ENCODE peak calls at places on chromosomes 7 and 10, in six cellular contexts. Y is brain microvascular endothelial cell, Z is H7, N is thoracic aorta, I is aorta, B is neural progenitor cell. W is an unnamed sample.

GRCh38 chr10:80966326-80966986 is 428.8 kb downstream of the SH2D4B start:
- DNase-seq in Y (no peak), Z (no peak), N (no peak), I (no peak), B (no peak), W (no peak)

GRCh38 chr10:13956826-13957225 is 370.1 kb downstream of the PRPF18 start:
- DNase-seq in Y (peak; percentile 85), Z (no peak), N (peak; percentile 52), I (peak; percentile 80), B (no peak), W (no peak)

GRCh38 chr10:130432271-130432670 is 296.1 kb downstream of the GLRX3 start:
- DNase-seq in Y (no peak), Z (no peak), N (no peak), I (no peak), B (no peak), W (no peak)

GRCh38 chr7:260441-261281 is 29.3 kb upstream of the FOXL3 start:
- DNase-seq in Y (no peak), Z (no peak), N (no peak), I (peak; percentile 42), B (no peak), W (no peak)

GRCh38 chr7:125644113-125644512 is 714.5 kb upstream of the POT1 start:
- DNase-seq in Y (peak; percentile 18), Z (no peak), N (no peak), I (no peak), B (no peak), W (no peak)

GRCh38 chr10:61760943-61761824 is 98.5 kb downstream of the CABCOCO1 start:
- DNase-seq in Y (peak; percentile 60), Z (no peak), N (no peak), I (no peak), B (no peak), W (no peak)

GRCh38 chr10:35640951-35641429 is 1.1 kb downstream of the FZD8 start:
- DNase-seq in Y (peak; percentile 76), Z (no peak), N (no peak), I (peak; percentile 72), B (peak; percentile 91), W (peak; percentile 15)

GRCh38 chr7:18445483-18445882 is 50.1 kb upstream of the HDAC9 start:
- DNase-seq in Y (no peak), Z (no peak), N (no peak), I (no peak), B (no peak), W (no peak)

GRCh38 chr7:84154991-84155781 is 39.4 kb downstream of the SEMA3A start:
- DNase-seq in Y (no peak), Z (no peak), N (no peak), I (no peak), B (no peak), W (no peak)

GRCh38 chr7:49775065-49775948 is 1.9 kb downstream of the VWC2 start:
- DNase-seq in Y (no peak), Z (peak; percentile 71), N (no peak), I (no peak), B (peak; percentile 70), W (no peak)

GRCh38 chr7:139855498-139856270 is 26.6 kb downstream of the TBXAS1 start:
- DNase-seq in Y (no peak), Z (no peak), N (no peak), I (no peak), B (no peak), W (peak; percentile 53)

GRCh38 chr7:23544913-23545354 is 13.2 kb upstream of the TRA2A start:
- DNase-seq in Y (peak; percentile 35), Z (no peak), N (no peak), I (no peak), B (peak; percentile 45), W (peak; percentile 47)

GRCh38 chr10:22534849-22535604 is 179.4 kb downstream of the PIP4K2A start:
- DNase-seq in Y (peak; percentile 38), Z (no peak), N (no peak), I (no peak), B (no peak), W (no peak)

GRCh38 chr7:157789094-157789493 is 452.3 kb downstream of the DNAJB6 start:
- DNase-seq in Y (no peak), Z (no peak), N (no peak), I (peak; percentile 17), B (no peak), W (no peak)

GRCh38 chr10:29646960-29647431 is 12.2 kb upstream of the SVIL start:
- DNase-seq in Y (peak; percentile 43), Z (no peak), N (no peak), I (no peak), B (no peak), W (no peak)

GRCh38 chr7:30974605-30975256 is 11.0 kb downstream of the GHRHR start:
- DNase-seq in Y (peak; percentile 20), Z (peak; percentile 91), N (no peak), I (peak; percentile 70), B (peak; percentile 82), W (peak; percentile 51)

GRCh38 chr10:62022830-62023229 is 121.3 kb downstream of the ARID5B start:
- DNase-seq in Y (no peak), Z (no peak), N (no peak), I (no peak), B (no peak), W (no peak)

GRCh38 chr7:30225863-30226361 is 58.5 kb upstream of the ZNRF2 start:
- DNase-seq in Y (peak; percentile 12), Z (no peak), N (no peak), I (peak; percentile 88), B (no peak), W (peak; percentile 76)

GRCh38 chr10:96380821-96381220 is 22.0 kb upstream of the OPALIN start:
- DNase-seq in Y (no peak), Z (no peak), N (no peak), I (no peak), B (no peak), W (no peak)

GRCh38 chr7:140304071-140304799 is 94.1 kb downstream of the SLC37A3 start:
- DNase-seq in Y (no peak), Z (peak; percentile 48), N (no peak), I (no peak), B (no peak), W (peak; percentile 22)

GRCh38 chr7:30642789-30643188 is 39.5 kb downstream of the CRHR2 start:
- DNase-seq in Y (no peak), Z (peak; percentile 23), N (no peak), I (no peak), B (no peak), W (no peak)

GRCh38 chr10:125782661-125783060 is 7.0 kb upstream of the MMP21 start:
- DNase-seq in Y (no peak), Z (no peak), N (no peak), I (no peak), B (no peak), W (no peak)

GRCh38 chr7:4882169-4882741 is 1.3 kb downstream of the RADIL start:
- DNase-seq in Y (peak; percentile 72), Z (peak; percentile 72), N (peak; percentile 41), I (peak; percentile 83), B (peak; percentile 68), W (no peak)
- H3K4me3 ChIP-seq in Y (peak overlapping the region; percentile 38), Z (peak overlapping the region; percentile 60), N (peak overlapping the region; percentile 83), I (peak overlapping the region; percentile 85), B (peak overlapping the region; percentile 74), W (no peak overlapping the region)

GRCh38 chr10:10794056-10794455 is 223.6 kb upstream of the CELF2 start:
- DNase-seq in Y (peak; percentile 35), Z (no peak), N (no peak), I (no peak), B (no peak), W (no peak)

GRCh38 chr10:10792681-10793080 is 225.0 kb upstream of the CELF2 start:
- DNase-seq in Y (peak; percentile 91), Z (no peak), N (no peak), I (no peak), B (peak; percentile 65), W (no peak)

GRCh38 chr10:10796061-10796773 is 221.5 kb upstream of the CELF2 start:
- DNase-seq in Y (peak; percentile 51), Z (no peak), N (no peak), I (no peak), B (no peak), W (no peak)

GRCh38 chr10:10796774-10797415 is 220.8 kb upstream of the CELF2 start:
- DNase-seq in Y (peak; percentile 64), Z (peak; percentile 21), N (no peak), I (no peak), B (no peak), W (no peak)

GRCh38 chr10:10794776-10795175 is 222.9 kb upstream of the CELF2 start:
- DNase-seq in Y (peak; percentile 96), Z (no peak), N (no peak), I (no peak), B (no peak), W (no peak)
- H3K4me3 ChIP-seq in Y (peak overlapping the region; percentile 34), Z (no peak overlapping the region), N (no peak overlapping the region), I (no peak overlapping the region), B (no peak overlapping the region), W (no peak overlapping the region)

DNA sequence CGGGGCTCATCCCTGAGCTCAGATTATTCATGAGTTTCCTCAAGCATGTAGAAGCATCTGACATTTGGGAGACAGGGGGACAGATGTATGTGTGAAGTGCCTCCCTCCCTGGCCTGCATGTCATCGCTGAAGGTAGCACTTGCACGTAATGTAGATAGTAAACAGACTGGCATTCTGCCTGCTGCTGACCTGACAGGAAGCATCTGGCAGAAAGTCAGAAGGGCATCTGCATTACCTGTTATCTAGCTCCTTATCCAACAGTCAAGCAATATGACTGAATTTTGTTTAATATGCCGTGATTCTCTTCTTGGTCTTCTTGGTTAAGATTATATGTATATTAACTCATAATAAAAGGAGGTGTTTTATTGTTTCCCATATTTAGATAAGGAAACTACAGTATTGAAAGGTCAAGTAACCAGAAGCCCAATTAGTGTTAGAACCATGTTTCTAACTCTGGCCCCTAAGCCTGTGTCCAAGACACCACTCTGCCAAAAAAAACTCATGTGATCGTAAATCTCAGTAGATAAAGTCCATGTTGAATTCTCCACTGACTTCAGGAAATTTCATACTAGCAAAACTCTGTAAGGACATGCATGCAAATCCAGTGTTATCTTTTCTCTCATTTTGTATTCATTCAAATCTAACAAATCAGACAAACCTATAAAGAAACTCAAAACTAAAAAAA is 918.1 kb upstream of the MBL2 start:
- DNase-seq in Y (no peak), Z (no peak), N (no peak), I (no peak), B (no peak), W (no peak)
- H3K4me3 ChIP-seq in Y (no peak overlapping the region), Z (no peak overlapping the region), N (no peak overlapping the region), I (no peak overlapping the region), B (no peak overlapping the region), W (no peak overlapping the region)

GRCh38 chr10:58998924-58999713 is 177.3 kb upstream of the PHYHIPL start:
- DNase-seq in Y (no peak), Z (no peak), N (peak; percentile 54), I (peak; percentile 80), B (no peak), W (no peak)

GRCh38 chr10:58995058-58995596 is 181.3 kb upstream of the PHYHIPL start:
- DNase-seq in Y (no peak), Z (no peak), N (no peak), I (no peak), B (no peak), W (no peak)

GRCh38 chr10:58994226-58995057 is 182.0 kb upstream of the PHYHIPL start:
- DNase-seq in Y (no peak), Z (no peak), N (no peak), I (no peak), B (no peak), W (no peak)

GRCh38 chr10:58996063-58996462 is 180.4 kb upstream of the PHYHIPL start:
- DNase-seq in Y (no peak), Z (no peak), N (no peak), I (no peak), B (no peak), W (no peak)

GRCh38 chr10:58996866-58997265 is 179.6 kb upstream of the PHYHIPL start:
- DNase-seq in Y (no peak), Z (no peak), N (no peak), I (no peak), B (no peak), W (no peak)
- H3K4me3 ChIP-seq in Y (no peak overlapping the region), Z (no peak overlapping the region), N (no peak overlapping the region), I (no peak overlapping the region), B (no peak overlapping the region), W (no peak overlapping the region)

GRCh38 chr10:44976352-44977198 is 2.0 kb downstream of the DEPP1 start:
- DNase-seq in Y (no peak), Z (no peak), N (no peak), I (peak; percentile 55), B (no peak), W (no peak)
- H3K4me3 ChIP-seq in Y (no peak overlapping the region), Z (no peak overlapping the region), N (peak overlapping the region; percentile 73), I (peak overlapping the region; percentile 81), B (no peak overlapping the region), W (no peak overlapping the region)

W was measured in GM12864.